ENCODE peak calls at places on chromosomes 5 and 9, in six cellular contexts. Y is fibroblast of lung, X is GM20000, T is tibial nerve, R is tibial artery, S is colonic mucosa. L is an unnamed sample.

GRCh38 chr5:158549306-158549705 is 550.4 kb downstream of the EBF1 start:
- DNase-seq in Y (no peak), X (no peak), T (no peak), R (no peak), S (no peak), L (no peak)

GRCh38 chr9:17905356-17906203 is 326.7 kb downstream of the SH3GL2 start:
- DNase-seq in Y (no peak), X (peak; percentile 11), T (no peak), R (peak; percentile 67), S (peak; percentile 39), L (no peak)

GRCh38 chr5:109406719-109407118 is 3.1 kb downstream of the PJA2 start:
- DNase-seq in Y (no peak), X (no peak), T (no peak), R (no peak), S (no peak), L (no peak)

GRCh38 chr5:14879985-14880589 is 8.5 kb upstream of the ANKH start:
- DNase-seq in Y (peak; percentile 37), X (no peak), T (no peak), R (no peak), S (no peak), L (no peak)

GRCh38 chr9:127307802-127308201 is 43.2 kb downstream of the GARNL3 start:
- DNase-seq in Y (no peak), X (no peak), T (no peak), R (no peak), S (no peak), L (no peak)

GRCh38 chr5:179221877-179222220 is 123.4 kb downstream of the ADAMTS2 start:
- DNase-seq in Y (no peak), X (no peak), T (no peak), R (peak; percentile 33), S (no peak), L (no peak)

GRCh38 chr9:119907056-119907455 is 537.8 kb upstream of the BRINP1 start:
- DNase-seq in Y (no peak), X (no peak), T (no peak), R (no peak), S (no peak), L (no peak)

GRCh38 chr5:106601605-106602004 is 1069.1 kb downstream of the EFNA5 start:
- DNase-seq in Y (no peak), X (peak; percentile 9), T (no peak), R (no peak), S (no peak), L (no peak)

GRCh38 chr9:113580041-113580953 is 116.8 kb downstream of the RGS3 start:
- DNase-seq in Y (peak; percentile 51), X (no peak), T (peak; percentile 38), R (peak; percentile 97), S (peak; percentile 87), L (no peak)

GRCh38 chr9:131707050-131707449 is 32.8 kb downstream of the RAPGEF1 start:
- DNase-seq in Y (no peak), X (no peak), T (no peak), R (no peak), S (no peak), L (no peak)

GRCh38 chr5:102545175-102545574 is 46.4 kb upstream of the SLCO6A1 start:
- DNase-seq in Y (no peak), X (no peak), T (no peak), R (no peak), S (no peak), L (peak; percentile 64)

GRCh38 chr9:33289501-33289900 is 815 bp upstream of the NFX1 start:
- DNase-seq in Y (peak; percentile 34), X (no peak), T (no peak), R (peak; percentile 69), S (no peak), L (no peak)

GRCh38 chr5:14107536-14107935 is 35.6 kb upstream of the TRIO start:
- DNase-seq in Y (no peak), X (no peak), T (no peak), R (no peak), S (no peak), L (no peak)

GRCh38 chr9:87862536-87863268 is 20.0 kb upstream of the SPATA31E1 start:
- DNase-seq in Y (peak; percentile 87), X (no peak), T (no peak), R (no peak), S (no peak), L (no peak)

GRCh38 chr5:17216974-17217325 is 481 bp upstream of the BASP1 start:
- DNase-seq in Y (peak; percentile 73), X (no peak), T (no peak), R (peak; percentile 72), S (no peak), L (peak; percentile 48)

GRCh38 chr5:176413709-176414191 is 2.6 kb downstream of the CLTB start:
- DNase-seq in Y (no peak), X (no peak), T (no peak), R (peak; percentile 58), S (no peak), L (no peak)

GRCh38 chr5:15573594-15573993 is 73.6 kb downstream of the FBXL7 start:
- DNase-seq in Y (peak; percentile 21), X (no peak), T (no peak), R (no peak), S (no peak), L (no peak)

GRCh38 chr5:148374693-148375360 is 8.9 kb upstream of the FBXO38 start:
- DNase-seq in Y (peak; percentile 48), X (peak; percentile 27), T (peak; percentile 39), R (no peak), S (peak; percentile 52), L (peak; percentile 53)

GRCh38 chr9:121596515-121596914 is 54.9 kb upstream of the DAB2IP start:
- DNase-seq in Y (peak; percentile 23), X (no peak), T (no peak), R (no peak), S (no peak), L (no peak)

GRCh38 chr9:136225366-136225747 is 20.3 kb downstream of the QSOX2 start:
- DNase-seq in Y (no peak), X (peak; percentile 77), T (no peak), R (no peak), S (no peak), L (no peak)

GRCh38 chr9:109181284-109181683 is 14.2 kb upstream of the FRRS1L start:
- DNase-seq in Y (no peak), X (peak; percentile 51), T (no peak), R (no peak), S (no peak), L (no peak)

GRCh38 chr9:109186857-109187256 is 19.8 kb upstream of the FRRS1L start:
- DNase-seq in Y (no peak), X (no peak), T (no peak), R (no peak), S (no peak), L (no peak)

GRCh38 chr9:109179801-109180523 is 12.9 kb upstream of the FRRS1L start:
- DNase-seq in Y (no peak), X (no peak), T (no peak), R (no peak), S (no peak), L (no peak)

GRCh38 chr9:109182550-109182939 is 15.5 kb upstream of the FRRS1L start:
- DNase-seq in Y (no peak), X (no peak), T (no peak), R (no peak), S (no peak), L (no peak)

GRCh38 chr9:109182940-109183798 is 16.1 kb upstream of the FRRS1L start:
- DNase-seq in Y (peak; percentile 35), X (peak; percentile 61), T (no peak), R (no peak), S (peak; percentile 54), L (peak; percentile 59)
- TF ChIP-seq CTCF in Y (peak; percentile 65), X (peak; percentile 60), T (peak; percentile 19), R (no peak), S (no peak), L (peak; percentile 58)

GRCh38 chr5:111697881-111698757 is 58.9 kb downstream of the NREP start:
- DNase-seq in Y (peak; percentile 53), X (no peak), T (no peak), R (no peak), S (no peak), L (peak; percentile 44)
- TF ChIP-seq CTCF in Y (peak; percentile 32), X (no peak), T (no peak), R (no peak), S (no peak), L (peak; percentile 20)

DNA sequence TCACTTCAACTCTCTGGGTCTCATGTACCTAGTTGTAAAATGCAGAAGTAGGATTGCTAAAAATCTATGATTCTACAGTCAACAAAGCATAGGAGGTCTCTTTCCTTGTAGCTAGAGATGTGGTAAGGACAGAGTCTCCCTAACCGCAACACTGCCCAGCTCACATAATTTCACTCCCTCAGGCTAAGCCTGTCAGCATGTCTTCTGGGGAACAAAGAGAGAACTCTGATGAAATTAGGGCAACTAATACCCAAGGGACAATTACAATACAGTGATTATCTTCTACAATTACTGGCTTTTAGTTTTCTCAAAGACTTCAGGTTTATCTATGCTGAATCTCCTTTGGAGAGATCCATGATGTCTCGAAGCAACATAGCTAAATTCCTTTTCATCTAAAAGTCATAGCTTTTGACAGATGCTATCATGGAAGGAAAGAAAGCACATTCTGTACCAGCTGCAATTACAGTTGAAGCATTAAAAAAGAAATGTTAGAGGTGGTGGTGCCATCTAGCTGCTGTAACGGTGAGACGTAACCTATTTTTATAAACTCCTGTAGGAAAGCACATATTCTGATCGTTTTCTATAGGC is 141.1 kb upstream of the TARS1 start:
- DNase-seq in Y (peak; percentile 61), X (peak; percentile 30), T (no peak), R (no peak), S (no peak), L (peak; percentile 9)
- TF ChIP-seq CTCF in Y (peak; percentile 64), X (no peak), T (peak; percentile 25), R (peak; percentile 38), S (peak; percentile 22), L (no peak)

DNA sequence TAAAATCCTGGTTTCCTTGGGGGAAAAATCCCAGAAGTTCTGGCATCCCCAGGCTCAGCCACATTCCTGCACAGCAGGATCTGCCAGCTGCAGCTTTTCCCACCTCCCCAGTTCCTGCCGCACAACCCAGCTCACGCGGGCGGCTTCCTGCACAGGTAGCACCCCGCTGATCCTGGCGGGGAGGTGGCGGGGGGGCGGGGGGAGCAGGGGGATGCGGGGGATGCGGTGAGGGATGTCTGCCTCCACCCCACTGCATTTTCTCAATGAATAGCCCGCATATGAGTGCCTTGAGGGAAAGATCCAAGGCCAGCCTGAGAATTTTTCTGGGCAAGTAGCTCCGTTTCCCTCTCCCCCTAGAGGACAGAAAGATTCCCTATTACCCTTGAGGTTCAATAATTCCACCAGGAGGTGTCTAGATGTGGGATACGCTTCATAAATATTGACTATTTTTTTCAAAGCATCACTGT is 21.1 kb downstream of the GFPT2 start:
- DNase-seq in Y (peak; percentile 66), X (no peak), T (no peak), R (no peak), S (no peak), L (peak; percentile 37)
- TF ChIP-seq CTCF in Y (peak; percentile 31), X (no peak), T (peak; percentile 8), R (no peak), S (no peak), L (peak; percentile 51)

GRCh38 chr9:124894741-124895170 is 32.8 kb downstream of the ARPC5L start:
- DNase-seq in Y (peak; percentile 38), X (peak; percentile 27), T (peak; percentile 8), R (no peak), S (no peak), L (peak; percentile 22)
- TF ChIP-seq CTCF in Y (peak; percentile 63), X (peak; percentile 24), T (peak; percentile 19), R (no peak), S (no peak), L (no peak)

DNA sequence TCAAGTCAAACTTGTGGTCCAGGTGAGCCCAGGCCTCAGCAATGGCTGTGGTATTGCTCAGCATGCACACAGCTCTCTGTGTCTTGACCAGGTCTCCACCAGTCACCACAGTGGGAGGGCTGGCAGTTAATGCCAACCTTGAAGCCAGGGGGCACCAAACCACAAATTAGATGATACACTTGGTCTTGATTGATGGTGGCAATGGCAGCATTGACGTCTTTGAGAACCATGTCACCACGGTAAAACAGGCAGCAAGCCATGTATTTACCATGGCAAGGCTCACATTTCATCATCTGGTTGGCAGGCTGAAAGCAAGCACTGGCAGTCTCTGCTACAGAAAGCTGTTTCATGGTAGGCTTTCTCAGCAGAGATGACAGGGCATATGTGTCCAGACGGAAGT is 40.0 kb downstream of the NIM1K start:
- DNase-seq in Y (no peak), X (no peak), T (no peak), R (no peak), S (no peak), L (no peak)
- TF ChIP-seq CTCF in Y (no peak), X (no peak), T (no peak), R (no peak), S (no peak), L (no peak)